ENCODE peak calls at places on chromosomes 7 and 10, in four cellular contexts. K is fibroblast of pulmonary artery, X is Calu3, Q is psoas muscle. P is an unnamed sample.

GRCh38 chr7:113159746-113160339 is 41.5 kb upstream of the SMIM30 start:
- DNase-seq in Q (no peak), X (peak; percentile 54), K (peak; percentile 53), P (peak; percentile 29)

GRCh38 chr7:134317434-134317833 is 704 bp upstream of the SLC35B4 start:
- DNase-seq in Q (no peak), X (no peak), K (no peak), P (no peak)

GRCh38 chr7:17056491-17057142 is 174.8 kb upstream of the AGR3 start:
- DNase-seq in X (no peak), K (peak; percentile 53), Q (no peak), P (no peak)

GRCh38 chr10:86188326-86188725 is 178.3 kb downstream of the GRID1 start:
- DNase-seq in K (no peak), Q (no peak), X (no peak), P (no peak)

GRCh38 chr10:101880190-101880573 is 36.6 kb upstream of the KCNIP2 start:
- DNase-seq in X (no peak), Q (no peak), K (no peak), P (no peak)

GRCh38 chr7:135238112-135238744 is 4.6 kb downstream of the STRA8 start:
- DNase-seq in K (no peak), Q (no peak), X (peak; percentile 22), P (no peak)

GRCh38 chr7:45717537-45718235 is 143.5 kb downstream of the ADCY1 start:
- DNase-seq in Q (no peak), X (no peak), K (no peak), P (no peak)

GRCh38 chr10:58588673-58589265 is 76.1 kb downstream of the BICC1 start:
- DNase-seq in X (peak; percentile 19), K (no peak), Q (peak; percentile 64), P (no peak)

GRCh38 chr7:3464900-3465622 is 164.0 kb downstream of the SDK1 start:
- DNase-seq in Q (no peak), K (no peak), X (no peak), P (no peak)

GRCh38 chr10:44388641-44389040 is 3.7 kb upstream of the CXCL12 start:
- DNase-seq in K (no peak), Q (no peak), X (no peak), P (no peak)

GRCh38 chr10:34078798-34079470 is 736.2 kb downstream of the PARD3 start:
- DNase-seq in Q (peak; percentile 64), X (no peak), K (peak; percentile 95), P (no peak)

GRCh38 chr7:122675011-122675410 is 23.9 kb downstream of the RNF133 start:
- DNase-seq in X (peak; percentile 17), Q (no peak), K (peak; percentile 16), P (no peak)

GRCh38 chr7:105623378-105623777 is 42.1 kb upstream of the EFCAB10 start:
- DNase-seq in Q (no peak), K (no peak), X (no peak), P (no peak)

GRCh38 chr10:126686271-126686670 is 15.8 kb upstream of the C10orf90 start:
- DNase-seq in X (no peak), Q (no peak), K (no peak), P (no peak)

GRCh38 chr7:46630031-46630430 is 709.0 kb upstream of the IGFBP3 start:
- DNase-seq in X (no peak), K (peak; percentile 21), Q (no peak), P (no peak)

GRCh38 chr10:60384708-60385398 is 4.8 kb downstream of the ANK3 start:
- DNase-seq in K (peak; percentile 98), Q (no peak), X (peak; percentile 56), P (no peak)

GRCh38 chr7:121049028-121049791 is 60.7 kb downstream of the CPED1 start:
- DNase-seq in K (no peak), Q (no peak), X (no peak), P (no peak)

GRCh38 chr10:33363112-33363511 is 28.6 kb upstream of the NRP1 start:
- DNase-seq in Q (no peak), X (no peak), K (no peak), P (no peak)

GRCh38 chr10:79112898-79113431 is 44.2 kb downstream of the ZMIZ1 start:
- DNase-seq in K (peak; percentile 63), X (peak; percentile 66), Q (peak; percentile 94), P (no peak)

GRCh38 chr10:128594688-128595087 is 468.5 kb upstream of the MKI67 start:
- DNase-seq in K (no peak), Q (no peak), X (no peak), P (no peak)

GRCh38 chr10:33010132-33011037 is 52.4 kb upstream of the ITGB1 start:
- DNase-seq in K (peak; percentile 72), Q (no peak), X (peak; percentile 83), P (no peak)

GRCh38 chr7:4748267-4748666 is 27.2 kb upstream of the AP5Z1 start:
- DNase-seq in X (no peak), Q (no peak), K (peak; percentile 30), P (no peak)

GRCh38 chr7:31371621-31372020 is 31.1 kb upstream of the NEUROD6 start:
- DNase-seq in Q (no peak), K (no peak), X (no peak), P (no peak)

GRCh38 chr10:118369806-118370205 is 27.7 kb upstream of the FAM204A start:
- DNase-seq in Q (no peak), X (no peak), K (no peak), P (no peak)

GRCh38 chr10:97651773-97652172 is 11.3 kb downstream of the PI4K2A start:
- DNase-seq in Q (no peak), K (no peak), X (no peak), P (no peak)

GRCh38 chr10:35462491-35462934 is 126.2 kb downstream of the CCNY start:
- DNase-seq in K (no peak), Q (no peak), X (no peak), P (peak; percentile 38)

P was measured in neuronal stem cell.